ENCODE peak calls at places on chromosomes 11 and 22, in seven cellular contexts. B is left colon, M is HS-5, A is midbrain, G is erythroblast, P is GM04503, H is fibroblast of the conjunctiva. S is an unnamed sample.

GRCh38 chr11:12694182-12694531 is 19.9 kb downstream of the TEAD1 start:
- DNase-seq in B (no peak), M (no peak), A (peak; percentile 69), G (no peak), P (no peak), H (no peak), S (no peak)

GRCh38 chr11:116093065-116093464 is 588.9 kb upstream of the CADM1 start:
- DNase-seq in B (no peak), M (no peak), A (no peak), G (no peak), P (no peak), H (no peak), S (no peak)

GRCh38 chr11:69245041-69245440 is 48.9 kb upstream of the MYEOV start:
- DNase-seq in B (peak; percentile 16), M (no peak), A (no peak), G (no peak), P (no peak), H (no peak), S (no peak)

GRCh38 chr22:29626497-29627195 is 23.2 kb downstream of the NF2 start:
- DNase-seq in B (no peak), M (peak; percentile 87), A (no peak), G (no peak), P (peak; percentile 90), H (peak; percentile 85), S (no peak)

GRCh38 chr11:12581923-12582322 is 92.3 kb upstream of the TEAD1 start:
- DNase-seq in B (no peak), M (peak; percentile 52), A (no peak), G (peak; percentile 11), P (no peak), H (no peak), S (peak; percentile 49)

GRCh38 chr11:112470355-112470754 is 209.7 kb upstream of the PLET1 start:
- DNase-seq in B (no peak), M (no peak), A (no peak), G (no peak), P (no peak), H (no peak), S (no peak)

GRCh38 chr22:30036656-30037055 is 43.6 kb upstream of the HORMAD2 start:
- DNase-seq in B (no peak), M (no peak), A (no peak), G (peak; percentile 58), P (no peak), H (no peak), S (no peak)

GRCh38 chr11:26944866-26945664 is 48.8 kb upstream of the FIBIN start:
- DNase-seq in B (no peak), M (no peak), A (no peak), G (no peak), P (peak; percentile 72), H (peak; percentile 72), S (no peak)

GRCh38 chr11:73416711-73417265 is 40.6 kb downstream of the RELT start:
- DNase-seq in B (no peak), M (peak; percentile 31), A (no peak), G (no peak), P (no peak), H (no peak), S (no peak)

GRCh38 chr11:6203327-6203726 is 2.0 kb upstream of the C11orf42 start:
- DNase-seq in B (no peak), M (no peak), A (no peak), G (no peak), P (no peak), H (no peak), S (no peak)